ENCODE peak calls at places on chromosome 3, in five cellular contexts. R is nucleus accumbens, T is NCI-H2107, O is islet precursor cell, D is cardiac fibroblast. M is an unnamed sample.

GRCh38 chr3:169117264-169117663 is 546.2 kb downstream of the MECOM start:
- DNase-seq in T (no peak), O (no peak), R (no peak), D (no peak), M (no peak)

GRCh38 chr3:14652-15051 is 181.9 kb upstream of the CHL1 start:
- DNase-seq in O (no peak), T (no peak), D (no peak), R (no peak), M (no peak)

GRCh38 chr3:174907027-174907426 is 47.9 kb downstream of the NAALADL2 start:
- DNase-seq in D (peak), R (no peak), T (no peak), O (no peak), M (no peak)

GRCh38 chr3:133206921-133207320 is 168.7 kb downstream of the TMEM108 start:
- DNase-seq in D (no peak), R (no peak), O (peak), T (no peak), M (no peak)

GRCh38 chr3:48125026-48125704 is 63.1 kb downstream of the CDC25A start:
- DNase-seq in O (peak), T (no peak), R (no peak), D (peak), M (no peak)

GRCh38 chr3:171115667-171116066 is 89.1 kb upstream of the SLC2A2 start:
- DNase-seq in R (no peak), O (no peak), T (no peak), D (no peak), M (no peak)

GRCh38 chr3:129490273-129490675 is 38.2 kb upstream of the RHO start:
- DNase-seq in D (peak), O (peak), T (peak), R (peak), M (peak)

GRCh38 chr3:10852031-10852795 is 36.2 kb downstream of the SLC6A11 start:
- DNase-seq in T (no peak), D (no peak), R (peak), O (no peak), M (no peak)

GRCh38 chr3:170471149-170471548 is 52.5 kb downstream of the CLDN11 start:
- DNase-seq in O (no peak), R (no peak), D (no peak), T (no peak), M (no peak)

GRCh38 chr3:102106421-102107097 is 257.2 kb downstream of the NFKBIZ start:
- DNase-seq in T (no peak), D (peak), O (no peak), R (no peak), M (no peak)

GRCh38 chr3:68089572-68089991 is 435.2 kb upstream of the SUCLG2 start:
- DNase-seq in T (no peak), R (no peak), D (no peak), O (no peak), M (no peak)

GRCh38 chr3:15159501-15160136 is 46.4 kb upstream of the CAPN7 start:
- DNase-seq in O (no peak), R (no peak), T (no peak), D (peak), M (no peak)

GRCh38 chr3:147937341-147937740 is 528.2 kb downstream of the ZIC1 start:
- DNase-seq in R (no peak), T (no peak), O (no peak), D (no peak), M (no peak)

GRCh38 chr3:77186728-77187127 is 146.8 kb downstream of the ROBO2 start:
- DNase-seq in R (no peak), T (no peak), D (peak), O (no peak), M (no peak)

GRCh38 chr3:122728756-122729514 is 48.3 kb downstream of the PARP14 start:
- DNase-seq in T (no peak), D (no peak), R (no peak), O (no peak), M (no peak)

GRCh38 chr3:172197344-172197743 is 158.0 kb downstream of the FNDC3B start:
- DNase-seq in O (no peak), R (no peak), T (no peak), D (no peak), M (no peak)

GRCh38 chr3:11954312-11954934 is 49.8 kb upstream of the SYN2 start:
- DNase-seq in T (peak), O (peak), D (no peak), R (peak), M (no peak)

GRCh38 chr3:126100688-126101301 is 16.9 kb upstream of the SLC41A3 start:
- DNase-seq in R (no peak), T (no peak), D (no peak), O (no peak), M (no peak)

GRCh38 chr3:22117091-22117490 is 366.1 kb upstream of the ZNF385D start:
- DNase-seq in O (no peak), T (no peak), R (no peak), D (peak), M (no peak)

GRCh38 chr3:11764931-11765363 is 81.7 kb downstream of the TAMM41 start:
- DNase-seq in D (peak), T (no peak), O (no peak), R (no peak), M (no peak)